ENCODE peak calls at places on chromosomes 3 and 15, in eight cellular contexts. L, O, C, R, V, U, N and P are unnamed samples.
A peak's percentile ranks its signal among the peaks of the same experiment; 100 is the strongest.

GRCh38 chr15:26864664-26865191 is 2.1 kb upstream of the GABRA5 start:
- DNase-seq in V (peak; percentile 42), N (no peak), U (peak; percentile 20), C (peak; percentile 50), L (no peak), O (no peak), R (peak; percentile 58), P (no peak)

GRCh38 chr3:167110906-167111305 is 269.2 kb downstream of the ZBBX start:
- DNase-seq in V (no peak), O (peak; percentile 5), L (no peak), U (no peak), R (no peak), N (no peak), C (no peak), P (no peak)

GRCh38 chr3:73175698-73176097 is 114.2 kb downstream of the EBLN2 start:
- DNase-seq in R (no peak), U (no peak), O (no peak), V (no peak), C (no peak), L (no peak), N (no peak), P (no peak)

GRCh38 chr3:144041960-144042556 is 70.4 kb downstream of the DIPK2A start:
- DNase-seq in L (no peak), N (no peak), C (no peak), V (no peak), O (no peak), R (no peak), U (no peak), P (no peak)

GRCh38 chr15:33846151-33846550 is 122.1 kb upstream of the CHRM5 start:
- DNase-seq in V (no peak), R (no peak), O (no peak), C (no peak), N (no peak), U (no peak), L (no peak), P (no peak)

GRCh38 chr3:38590521-38590920 is 59.0 kb downstream of the SCN5A start:
- DNase-seq in V (no peak), C (no peak), L (no peak), R (no peak), U (no peak), O (no peak), N (peak; percentile 19), P (no peak)

GRCh38 chr15:89114974-89115373 is 26.7 kb downstream of the ABHD2 start:
- DNase-seq in C (peak; percentile 81), N (no peak), U (no peak), O (no peak), V (peak; percentile 87), L (no peak), R (peak; percentile 40), P (no peak)

GRCh38 chr3:4462641-4463040 is 4.4 kb downstream of the SUMF1 start:
- DNase-seq in C (no peak), V (no peak), L (no peak), R (no peak), U (no peak), O (no peak), N (no peak), P (no peak)

GRCh38 chr15:25863067-25863967 is at the start of gene ATP10A:
- DNase-seq in O (peak; percentile 53), N (peak; percentile 58), C (peak; percentile 42), U (no peak), V (peak; percentile 74), L (no peak), R (peak; percentile 66), P (no peak)

GRCh38 chr15:87579537-87579936 is 677.0 kb downstream of the NTRK3 start:
- DNase-seq in L (no peak), N (no peak), C (no peak), V (no peak), O (no peak), R (peak; percentile 27), U (no peak), P (no peak)

GRCh38 chr15:71581406-71581930 is 228.9 kb upstream of the NR2E3 start:
- DNase-seq in U (no peak), L (no peak), V (peak; percentile 19), N (no peak), O (no peak), R (peak; percentile 13), C (no peak), P (no peak)

GRCh38 chr3:42539871-42540714 is 37.6 kb downstream of the VIPR1 start:
- DNase-seq in C (peak; percentile 40), R (no peak), N (no peak), L (peak; percentile 52), V (peak; percentile 31), O (no peak), U (peak; percentile 94), P (no peak)

GRCh38 chr3:197026481-197026866 is 3.1 kb downstream of the MELTF start:
- DNase-seq in C (no peak), O (no peak), V (no peak), N (no peak), R (no peak), U (no peak), L (no peak), P (no peak)

GRCh38 chr3:13927295-13927694 is 47.4 kb upstream of the WNT7A start:
- DNase-seq in N (no peak), O (no peak), R (no peak), U (no peak), V (no peak), C (no peak), L (no peak), P (no peak)

GRCh38 chr15:31328999-31329639 is 2.5 kb downstream of the KLF13 start:
- DNase-seq in C (no peak), R (no peak), V (no peak), U (peak; percentile 74), O (no peak), N (peak; percentile 60), L (no peak), P (no peak)
- H3K4me3 ChIP-seq in C (peak overlapping the region; percentile 69), R (peak overlapping the region; percentile 72), V (peak overlapping the region; percentile 81), U (peak overlapping the region; percentile 69), O (peak overlapping the region; percentile 97), N (peak overlapping the region; percentile 79), L (peak overlapping the region; percentile 77), P (peak overlapping the region; percentile 71)

DNA sequence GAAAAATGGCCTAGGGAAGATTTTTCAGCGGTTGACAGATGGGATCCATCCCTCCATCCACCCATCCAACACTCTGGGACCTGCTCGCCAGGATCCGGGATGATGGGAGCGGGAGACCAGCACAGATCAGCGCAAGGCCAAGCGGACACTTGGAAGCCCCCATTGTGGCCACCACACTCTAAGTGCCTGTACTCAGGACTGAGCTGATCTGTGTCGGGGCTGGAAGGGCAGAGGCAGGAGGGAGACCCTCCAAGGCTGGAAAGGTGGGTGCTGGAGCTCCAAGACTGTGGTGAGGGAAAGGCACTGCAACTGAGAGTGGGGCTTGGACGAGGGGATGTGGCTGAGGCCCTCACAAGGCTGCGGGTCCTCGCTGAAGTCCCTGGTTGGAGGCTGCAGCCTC is 91.8 kb upstream of the TRPM1 start:
- DNase-seq in R (no peak), N (no peak), U (no peak), C (no peak), V (no peak), L (no peak), O (no peak), P (no peak)
- TF ChIP-seq CTCF in R (no peak), N (no peak), U (no peak), C (no peak), V (no peak), L (no peak), O (no peak), P (no peak)

GRCh38 chr15:75177360-75178071 is 24.2 kb upstream of the C15orf39 start:
- DNase-seq in L (no peak), N (no peak), O (no peak), U (no peak), C (no peak), V (no peak), R (no peak), P (no peak)

GRCh38 chr15:75178171-75178937 is 23.3 kb upstream of the C15orf39 start:
- DNase-seq in U (peak; percentile 95), V (no peak), R (no peak), O (peak; percentile 43), N (peak; percentile 70), C (no peak), L (no peak), P (no peak)

GRCh38 chr15:75179773-75180140 is 21.9 kb upstream of the C15orf39 start:
- DNase-seq in L (no peak), U (no peak), C (no peak), N (no peak), V (no peak), R (no peak), O (no peak), P (no peak)

GRCh38 chr15:75181780-75182179 is 19.9 kb upstream of the C15orf39 start:
- DNase-seq in N (no peak), C (no peak), U (no peak), L (no peak), O (no peak), V (peak; percentile 55), R (no peak), P (no peak)

DNA sequence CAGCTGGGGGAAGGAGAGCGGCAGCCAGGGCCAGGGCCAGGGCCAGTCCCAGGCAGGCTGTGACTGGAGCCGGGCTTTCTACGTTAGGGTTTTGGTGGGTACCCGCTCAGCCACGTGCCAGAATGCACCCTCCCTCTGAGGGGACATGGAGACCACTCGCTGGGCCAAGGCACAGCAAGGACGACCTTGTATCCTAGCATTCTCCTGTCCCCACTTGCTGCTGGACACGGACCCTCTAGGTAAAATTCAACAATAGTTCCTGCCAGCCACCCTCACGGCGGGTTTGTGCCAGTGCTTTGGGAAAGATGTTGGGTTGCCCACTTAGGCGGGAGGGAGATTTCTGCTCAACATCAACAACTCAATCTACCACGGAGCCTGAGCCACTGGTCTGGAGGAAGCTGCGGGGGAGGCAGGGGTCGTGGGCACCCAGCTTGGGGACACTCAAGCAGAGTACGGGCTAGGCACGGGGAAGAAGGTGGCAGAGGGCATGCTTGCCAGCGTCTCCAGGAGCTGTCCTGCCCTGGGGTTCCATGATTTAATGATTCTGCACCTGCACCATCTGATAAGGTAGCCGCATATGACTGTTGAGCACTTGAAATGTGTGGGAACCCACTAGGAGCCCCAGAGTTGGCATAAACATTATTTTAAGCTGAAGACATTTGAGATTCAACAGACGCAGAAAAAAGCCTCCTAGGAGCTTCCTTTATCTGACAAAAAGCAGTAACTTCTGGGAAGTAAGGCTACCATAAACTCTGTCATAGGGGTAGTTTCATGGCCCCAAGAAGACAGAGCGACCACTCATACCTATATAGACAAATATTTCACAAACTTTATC is 22.5 kb upstream of the C15orf39 start:
- DNase-seq in U (no peak), N (no peak), O (no peak), R (no peak), C (no peak), L (no peak), V (no peak), P (no peak)
- H3K4me3 ChIP-seq in U (peak overlapping the region; percentile 29), N (peak overlapping the region; percentile 62), O (peak overlapping the region; percentile 63), R (no peak overlapping the region), C (no peak overlapping the region), L (no peak overlapping the region), V (no peak overlapping the region), P (no peak overlapping the region)

GRCh38 chr3:120622457-120622856 is 26.3 kb downstream of the NDUFB4 start:
- DNase-seq in R (no peak), C (no peak), O (no peak), U (no peak), V (no peak), L (no peak), N (no peak), P (no peak)

GRCh38 chr3:120623719-120624093 is 27.6 kb downstream of the NDUFB4 start:
- DNase-seq in N (no peak), L (no peak), R (no peak), V (no peak), C (no peak), U (no peak), O (no peak), P (no peak)

GRCh38 chr3:120625199-120625598 is 29.1 kb downstream of the NDUFB4 start:
- DNase-seq in C (no peak), V (no peak), R (peak; percentile 17), N (no peak), O (no peak), U (no peak), L (no peak), P (no peak)

GRCh38 chr3:120622870-120623718 is 27.0 kb downstream of the NDUFB4 start:
- DNase-seq in L (no peak), N (no peak), V (peak; percentile 62), C (peak; percentile 25), O (no peak), U (peak; percentile 27), R (peak; percentile 36), P (no peak)
- TF ChIP-seq CTCF in L (no peak), N (no peak), V (no peak), C (peak; percentile 8), O (no peak), U (peak; percentile 65), R (peak; percentile 2), P (no peak)